ENCODE peak calls at places on chromosomes 7 and 10, in ten cellular contexts. F, P, O, L, X, K, R, J, U and S are unnamed samples.
A peak's percentile ranks its signal among the peaks of the same experiment; 100 is the strongest.

GRCh38 chr10:98262571-98262970 is 5.4 kb downstream of the LOXL4 start:
- DNase-seq in F (no peak), P (no peak), O (no peak), L (peak; percentile 78), X (no peak), K (peak; percentile 38), R (no peak), J (peak; percentile 67), U (no peak), S (peak; percentile 62)

GRCh38 chr7:48087349-48087748 is 1.7 kb upstream of the UPP1 start:
- DNase-seq in F (no peak), P (no peak), O (no peak), L (no peak), X (no peak), K (peak; percentile 78), R (peak; percentile 26), J (no peak), U (no peak), S (no peak)

GRCh38 chr10:47372726-47373125 is 11.4 kb downstream of the ZNF488 start:
- DNase-seq in F (no peak), P (no peak), O (no peak), L (peak; percentile 66), X (no peak), K (no peak), R (no peak), J (no peak), U (no peak), S (no peak)

GRCh38 chr10:586151-586550 is 103.3 kb downstream of the DIP2C start:
- DNase-seq in F (no peak), P (no peak), O (no peak), L (no peak), X (no peak), K (no peak), R (no peak), J (no peak), U (no peak), S (no peak)

GRCh38 chr10:6163364-6164270 is 39.1 kb upstream of the PFKFB3 start:
- DNase-seq in F (peak; percentile 80), P (peak; percentile 82), O (peak; percentile 88), L (peak; percentile 93), X (peak; percentile 95), K (peak; percentile 52), R (peak; percentile 97), J (peak; percentile 87), U (peak; percentile 76), S (peak; percentile 81)

GRCh38 chr7:68676789-68677535 is 921.3 kb upstream of the AUTS2 start:
- DNase-seq in F (peak; percentile 92), P (no peak), O (no peak), L (no peak), X (no peak), K (no peak), R (no peak), J (no peak), U (peak; percentile 21), S (no peak)

GRCh38 chr7:115491744-115492380 is 538.7 kb downstream of the TFEC start:
- DNase-seq in F (no peak), P (no peak), O (no peak), L (no peak), X (no peak), K (no peak), R (no peak), J (no peak), U (no peak), S (no peak)

GRCh38 chr7:27899601-27900000 is 159.6 kb downstream of the TAX1BP1 start:
- DNase-seq in F (no peak), P (no peak), O (no peak), L (no peak), X (peak; percentile 8), K (peak; percentile 9), R (peak; percentile 25), J (no peak), U (no peak), S (no peak)

GRCh38 chr7:143914938-143915337 is 13.0 kb upstream of the TCAF1 start:
- DNase-seq in F (no peak), P (no peak), O (no peak), L (no peak), X (no peak), K (no peak), R (no peak), J (no peak), U (no peak), S (no peak)

GRCh38 chr10:123913688-123914268 is 22.2 kb upstream of the CPXM2 start:
- DNase-seq in F (peak; percentile 5), P (no peak), O (no peak), L (peak; percentile 54), X (no peak), K (no peak), R (no peak), J (peak; percentile 70), U (no peak), S (no peak)

GRCh38 chr10:30192846-30193608 is 133.6 kb upstream of the JCAD start:
- DNase-seq in F (no peak), P (no peak), O (no peak), L (no peak), X (no peak), K (no peak), R (no peak), J (no peak), U (no peak), S (no peak)

GRCh38 chr10:119859422-119860258 is 13.0 kb downstream of the MCMBP start:
- DNase-seq in F (no peak), P (no peak), O (no peak), L (no peak), X (no peak), K (peak; percentile 70), R (no peak), J (peak; percentile 57), U (no peak), S (peak; percentile 38)

GRCh38 chr10:6203331-6204062 is 765 bp downstream of the PFKFB3 start:
- DNase-seq in F (no peak), P (peak; percentile 16), O (peak; percentile 80), L (no peak), X (peak; percentile 66), K (no peak), R (peak; percentile 80), J (peak; percentile 51), U (no peak), S (peak; percentile 56)

GRCh38 chr10:45160266-45160665 is 155.1 kb downstream of the OR13A1 start:
- DNase-seq in F (no peak), P (no peak), O (no peak), L (no peak), X (no peak), K (peak; percentile 93), R (no peak), J (no peak), U (no peak), S (no peak)

GRCh38 chr10:42979730-42980467 is 97.0 kb upstream of the RET start:
- DNase-seq in F (no peak), P (no peak), O (no peak), L (peak; percentile 48), X (no peak), K (no peak), R (no peak), J (no peak), U (no peak), S (no peak)

GRCh38 chr10:96292971-96293909 is 11.0 kb upstream of the DNTT start:
- DNase-seq in F (no peak), P (no peak), O (peak; percentile 25), L (no peak), X (no peak), K (peak; percentile 59), R (no peak), J (peak; percentile 51), U (no peak), S (peak; percentile 38)

GRCh38 chr7:75637854-75638606 is 100.7 kb downstream of the HIP1 start:
- DNase-seq in F (no peak), P (no peak), O (no peak), L (no peak), X (no peak), K (no peak), R (no peak), J (no peak), U (no peak), S (no peak)

GRCh38 chr7:76233538-76234281 is 32.0 kb downstream of the SRRM3 start:
- DNase-seq in F (peak; percentile 18), P (no peak), O (no peak), L (no peak), X (no peak), K (no peak), R (no peak), J (no peak), U (peak; percentile 17), S (no peak)

GRCh38 chr10:57692255-57692980 is 575.3 kb downstream of the IPMK start:
- DNase-seq in F (no peak), P (no peak), O (no peak), L (no peak), X (no peak), K (peak; percentile 78), R (no peak), J (no peak), U (no peak), S (peak; percentile 21)

GRCh38 chr7:129188372-129188891 is at the start of gene SMO:
- DNase-seq in F (no peak), P (no peak), O (peak; percentile 87), L (no peak), X (no peak), K (no peak), R (peak; percentile 31), J (peak; percentile 69), U (no peak), S (peak; percentile 83)

GRCh38 chr7:149724661-149725425 is 48.5 kb downstream of the ZNF467 start:
- DNase-seq in F (no peak), P (no peak), O (no peak), L (peak; percentile 49), X (no peak), K (no peak), R (no peak), J (no peak), U (no peak), S (no peak)

GRCh38 chr7:42174391-42174848 is 62.6 kb downstream of the GLI3 start:
- DNase-seq in F (no peak), P (no peak), O (no peak), L (no peak), X (no peak), K (no peak), R (no peak), J (no peak), U (no peak), S (no peak)

GRCh38 chr7:116138202-116138801 is 72.0 kb upstream of the TES start:
- DNase-seq in F (peak; percentile 23), P (no peak), O (peak; percentile 17), L (no peak), X (no peak), K (peak; percentile 77), R (no peak), J (peak; percentile 73), U (no peak), S (peak; percentile 85)

GRCh38 chr7:33909312-33909711 is 4.0 kb downstream of the BMPER start:
- DNase-seq in F (no peak), P (no peak), O (no peak), L (no peak), X (no peak), K (no peak), R (no peak), J (no peak), U (no peak), S (no peak)

GRCh38 chr7:80848841-80849240 is 70.0 kb downstream of the SEMA3C start:
- DNase-seq in F (no peak), P (no peak), O (no peak), L (no peak), X (no peak), K (no peak), R (no peak), J (no peak), U (no peak), S (no peak)

GRCh38 chr7:65477326-65477725 is 103.7 kb downstream of the ZNF92 start:
- DNase-seq in F (no peak), P (no peak), O (peak; percentile 47), L (no peak), X (no peak), K (no peak), R (peak; percentile 2), J (no peak), U (no peak), S (peak; percentile 23)

GRCh38 chr7:130372402-130372801 is 7.9 kb upstream of the CPA1 start:
- DNase-seq in F (no peak), P (no peak), O (no peak), L (no peak), X (no peak), K (no peak), R (no peak), J (no peak), U (no peak), S (peak; percentile 24)

GRCh38 chr10:130805635-130806030 is 505.9 kb downstream of the TCERG1L start:
- DNase-seq in F (no peak), P (no peak), O (no peak), L (peak; percentile 70), X (no peak), K (no peak), R (no peak), J (no peak), U (no peak), S (no peak)